ENCODE peak calls at places on chromosome 11, in ten cellular contexts. One of them, this sample, is unnamed.

GRCh38 chr11:118870396-118871343 is 13.0 kb upstream of the CXCR5 start:
- DNase-seq in HCT116: no peak
- DNase-seq in GM12865: peak
- DNase-seq in activated CD8-positive, alpha-beta T cell treated with anti-CD3 and anti-CD28 coated beads, Interleukin-2, amount 10 ng/mL, durations not matched to agents 7 days and 5 days: no peak
- DNase-seq in GM23248: peak
- DNase-seq in psoas muscle: no peak
- DNase-seq in non-pigmented ciliary epithelial cell: no peak
- DNase-seq in GM13976: peak
- DNase-seq in HTR-8/SVneo: no peak
- DNase-seq in caudate nucleus: peak
- DNase-seq in this sample: no peak

GRCh38 chr11:69075421-69076128 is 26.8 kb downstream of the TPCN2 start:
- DNase-seq in psoas muscle: peak
- DNase-seq in caudate nucleus: peak
- DNase-seq in GM12865: no peak
- DNase-seq in activated CD8-positive, alpha-beta T cell treated with anti-CD3 and anti-CD28 coated beads, Interleukin-2, amount 10 ng/mL, durations not matched to agents 7 days and 5 days: no peak
- DNase-seq in HTR-8/SVneo: no peak
- DNase-seq in HCT116: peak
- DNase-seq in GM23248: peak
- DNase-seq in GM13976: no peak
- DNase-seq in non-pigmented ciliary epithelial cell: peak
- DNase-seq in this sample: peak

GRCh38 chr11:72683782-72684200 is 9.6 kb upstream of the PDE2A start:
- DNase-seq in non-pigmented ciliary epithelial cell: no peak
- DNase-seq in HCT116: no peak
- DNase-seq in GM13976: peak
- DNase-seq in caudate nucleus: peak
- DNase-seq in activated CD8-positive, alpha-beta T cell treated with anti-CD3 and anti-CD28 coated beads, Interleukin-2, amount 10 ng/mL, durations not matched to agents 7 days and 5 days: peak
- DNase-seq in HTR-8/SVneo: peak
- DNase-seq in GM12865: peak
- DNase-seq in psoas muscle: peak
- DNase-seq in GM23248: peak
- DNase-seq in this sample: peak

GRCh38 chr11:132126973-132127900 is 756.8 kb downstream of the NTM start:
- DNase-seq in non-pigmented ciliary epithelial cell: peak
- DNase-seq in psoas muscle: peak
- DNase-seq in caudate nucleus: peak
- DNase-seq in GM23248: peak
- DNase-seq in GM12865: peak
- DNase-seq in HTR-8/SVneo: peak
- DNase-seq in GM13976: peak
- DNase-seq in HCT116: no peak
- DNase-seq in activated CD8-positive, alpha-beta T cell treated with anti-CD3 and anti-CD28 coated beads, Interleukin-2, amount 10 ng/mL, durations not matched to agents 7 days and 5 days: peak
- DNase-seq in this sample: no peak

GRCh38 chr11:1305558-1306056 is 3.8 kb downstream of the TOLLIP start:
- DNase-seq in activated CD8-positive, alpha-beta T cell treated with anti-CD3 and anti-CD28 coated beads, Interleukin-2, amount 10 ng/mL, durations not matched to agents 7 days and 5 days: peak
- DNase-seq in GM13976: no peak
- DNase-seq in caudate nucleus: no peak
- DNase-seq in GM12865: no peak
- DNase-seq in HCT116: no peak
- DNase-seq in HTR-8/SVneo: no peak
- DNase-seq in psoas muscle: no peak
- DNase-seq in non-pigmented ciliary epithelial cell: no peak
- DNase-seq in GM23248: no peak
- DNase-seq in this sample: peak

GRCh38 chr11:46951864-46952263 is 15.3 kb downstream of the CSTPP1 start:
- DNase-seq in GM12865: no peak
- DNase-seq in psoas muscle: no peak
- DNase-seq in non-pigmented ciliary epithelial cell: no peak
- DNase-seq in GM13976: no peak
- DNase-seq in HCT116: no peak
- DNase-seq in HTR-8/SVneo: no peak
- DNase-seq in activated CD8-positive, alpha-beta T cell treated with anti-CD3 and anti-CD28 coated beads, Interleukin-2, amount 10 ng/mL, durations not matched to agents 7 days and 5 days: no peak
- DNase-seq in caudate nucleus: no peak
- DNase-seq in GM23248: no peak
- DNase-seq in this sample: no peak

GRCh38 chr11:110295086-110295485 is 1.3 kb downstream of the RDX start:
- DNase-seq in GM12865: no peak
- DNase-seq in HCT116: no peak
- DNase-seq in GM23248: no peak
- DNase-seq in GM13976: no peak
- DNase-seq in HTR-8/SVneo: no peak
- DNase-seq in non-pigmented ciliary epithelial cell: no peak
- DNase-seq in caudate nucleus: no peak
- DNase-seq in psoas muscle: no peak
- DNase-seq in activated CD8-positive, alpha-beta T cell treated with anti-CD3 and anti-CD28 coated beads, Interleukin-2, amount 10 ng/mL, durations not matched to agents 7 days and 5 days: no peak
- DNase-seq in this sample: no peak

GRCh38 chr11:46112961-46113617 is 8.2 kb downstream of the PHF21A start:
- DNase-seq in GM12865: peak
- DNase-seq in psoas muscle: no peak
- DNase-seq in caudate nucleus: peak
- DNase-seq in GM13976: no peak
- DNase-seq in activated CD8-positive, alpha-beta T cell treated with anti-CD3 and anti-CD28 coated beads, Interleukin-2, amount 10 ng/mL, durations not matched to agents 7 days and 5 days: peak
- DNase-seq in HTR-8/SVneo: peak
- DNase-seq in non-pigmented ciliary epithelial cell: no peak
- DNase-seq in HCT116: peak
- DNase-seq in GM23248: peak
- DNase-seq in this sample: no peak

GRCh38 chr11:121089566-121089965 is 11.5 kb upstream of the TECTA start:
- DNase-seq in activated CD8-positive, alpha-beta T cell treated with anti-CD3 and anti-CD28 coated beads, Interleukin-2, amount 10 ng/mL, durations not matched to agents 7 days and 5 days: no peak
- DNase-seq in HCT116: no peak
- DNase-seq in non-pigmented ciliary epithelial cell: no peak
- DNase-seq in GM12865: no peak
- DNase-seq in GM13976: no peak
- DNase-seq in GM23248: no peak
- DNase-seq in HTR-8/SVneo: no peak
- DNase-seq in caudate nucleus: no peak
- DNase-seq in psoas muscle: no peak
- DNase-seq in this sample: no peak

GRCh38 chr11:79080506-79080905 is 360.3 kb downstream of the TENM4 start:
- DNase-seq in non-pigmented ciliary epithelial cell: no peak
- DNase-seq in GM12865: no peak
- DNase-seq in caudate nucleus: no peak
- DNase-seq in HTR-8/SVneo: no peak
- DNase-seq in psoas muscle: no peak
- DNase-seq in GM13976: no peak
- DNase-seq in activated CD8-positive, alpha-beta T cell treated with anti-CD3 and anti-CD28 coated beads, Interleukin-2, amount 10 ng/mL, durations not matched to agents 7 days and 5 days: no peak
- DNase-seq in GM23248: no peak
- DNase-seq in HCT116: no peak
- DNase-seq in this sample: no peak

GRCh38 chr11:102436546-102436945 is 16.0 kb downstream of the TMEM123 start:
- DNase-seq in GM12865: no peak
- DNase-seq in psoas muscle: no peak
- DNase-seq in GM13976: no peak
- DNase-seq in non-pigmented ciliary epithelial cell: no peak
- DNase-seq in HCT116: no peak
- DNase-seq in caudate nucleus: no peak
- DNase-seq in HTR-8/SVneo: no peak
- DNase-seq in activated CD8-positive, alpha-beta T cell treated with anti-CD3 and anti-CD28 coated beads, Interleukin-2, amount 10 ng/mL, durations not matched to agents 7 days and 5 days: no peak
- DNase-seq in GM23248: peak
- DNase-seq in this sample: no peak

GRCh38 chr11:93728792-93729128 is 12.5 kb downstream of the TAF1D start:
- DNase-seq in HCT116: no peak
- DNase-seq in GM12865: peak
- DNase-seq in non-pigmented ciliary epithelial cell: no peak
- DNase-seq in GM23248: no peak
- DNase-seq in GM13976: no peak
- DNase-seq in activated CD8-positive, alpha-beta T cell treated with anti-CD3 and anti-CD28 coated beads, Interleukin-2, amount 10 ng/mL, durations not matched to agents 7 days and 5 days: no peak
- DNase-seq in psoas muscle: no peak
- DNase-seq in HTR-8/SVneo: no peak
- DNase-seq in caudate nucleus: no peak
- DNase-seq in this sample: no peak

GRCh38 chr11:72673943-72674828 is at the start of gene PDE2A:
- DNase-seq in HCT116: no peak
- DNase-seq in non-pigmented ciliary epithelial cell: no peak
- DNase-seq in activated CD8-positive, alpha-beta T cell treated with anti-CD3 and anti-CD28 coated beads, Interleukin-2, amount 10 ng/mL, durations not matched to agents 7 days and 5 days: no peak
- DNase-seq in GM23248: no peak
- DNase-seq in GM13976: no peak
- DNase-seq in psoas muscle: no peak
- DNase-seq in caudate nucleus: no peak
- DNase-seq in GM12865: no peak
- DNase-seq in HTR-8/SVneo: no peak
- DNase-seq in this sample: no peak

GRCh38 chr11:104623518-104623917 is 274.7 kb downstream of the CASP12 start:
- DNase-seq in activated CD8-positive, alpha-beta T cell treated with anti-CD3 and anti-CD28 coated beads, Interleukin-2, amount 10 ng/mL, durations not matched to agents 7 days and 5 days: no peak
- DNase-seq in GM23248: peak
- DNase-seq in GM12865: no peak
- DNase-seq in HTR-8/SVneo: peak
- DNase-seq in non-pigmented ciliary epithelial cell: peak
- DNase-seq in HCT116: no peak
- DNase-seq in psoas muscle: no peak
- DNase-seq in GM13976: no peak
- DNase-seq in caudate nucleus: no peak
- DNase-seq in this sample: no peak

GRCh38 chr11:127003260-127003981 is 2.9 kb upstream of the KIRREL3 start:
- DNase-seq in activated CD8-positive, alpha-beta T cell treated with anti-CD3 and anti-CD28 coated beads, Interleukin-2, amount 10 ng/mL, durations not matched to agents 7 days and 5 days: no peak
- DNase-seq in HCT116: no peak
- DNase-seq in psoas muscle: no peak
- DNase-seq in GM13976: peak
- DNase-seq in non-pigmented ciliary epithelial cell: no peak
- DNase-seq in caudate nucleus: no peak
- DNase-seq in GM23248: peak
- DNase-seq in GM12865: peak
- DNase-seq in HTR-8/SVneo: peak
- DNase-seq in this sample: no peak

GRCh38 chr11:31817054-31817620 is 6.0 kb upstream of the PAX6 start:
- DNase-seq in caudate nucleus: no peak
- DNase-seq in GM13976: peak
- DNase-seq in HTR-8/SVneo: no peak
- DNase-seq in HCT116: no peak
- DNase-seq in activated CD8-positive, alpha-beta T cell treated with anti-CD3 and anti-CD28 coated beads, Interleukin-2, amount 10 ng/mL, durations not matched to agents 7 days and 5 days: no peak
- DNase-seq in GM23248: no peak
- DNase-seq in GM12865: no peak
- DNase-seq in psoas muscle: no peak
- DNase-seq in non-pigmented ciliary epithelial cell: no peak
- DNase-seq in this sample: no peak

GRCh38 chr11:128530119-128531091 is 57.0 kb downstream of the ETS1 start:
- DNase-seq in HTR-8/SVneo: no peak
- DNase-seq in activated CD8-positive, alpha-beta T cell treated with anti-CD3 and anti-CD28 coated beads, Interleukin-2, amount 10 ng/mL, durations not matched to agents 7 days and 5 days: no peak
- DNase-seq in GM12865: no peak
- DNase-seq in non-pigmented ciliary epithelial cell: peak
- DNase-seq in GM13976: no peak
- DNase-seq in GM23248: peak
- DNase-seq in psoas muscle: peak
- DNase-seq in HCT116: no peak
- DNase-seq in caudate nucleus: no peak
- DNase-seq in this sample: peak

GRCh38 chr11:126925321-126926093 is 75.1 kb downstream of the KIRREL3 start:
- DNase-seq in GM23248: peak
- DNase-seq in HCT116: no peak
- DNase-seq in caudate nucleus: peak
- DNase-seq in HTR-8/SVneo: no peak
- DNase-seq in GM13976: no peak
- DNase-seq in activated CD8-positive, alpha-beta T cell treated with anti-CD3 and anti-CD28 coated beads, Interleukin-2, amount 10 ng/mL, durations not matched to agents 7 days and 5 days: no peak
- DNase-seq in non-pigmented ciliary epithelial cell: no peak
- DNase-seq in psoas muscle: no peak
- DNase-seq in GM12865: no peak
- DNase-seq in this sample: no peak

GRCh38 chr11:62427630-62428233 is 8.9 kb downstream of the SCGB1A1 start:
- DNase-seq in HCT116: no peak
- DNase-seq in activated CD8-positive, alpha-beta T cell treated with anti-CD3 and anti-CD28 coated beads, Interleukin-2, amount 10 ng/mL, durations not matched to agents 7 days and 5 days: peak
- DNase-seq in GM23248: peak
- DNase-seq in non-pigmented ciliary epithelial cell: no peak
- DNase-seq in GM12865: peak
- DNase-seq in HTR-8/SVneo: no peak
- DNase-seq in caudate nucleus: no peak
- DNase-seq in GM13976: peak
- DNase-seq in psoas muscle: no peak
- DNase-seq in this sample: no peak

GRCh38 chr11:27882066-27882697 is 181.9 kb upstream of the BDNF start:
- DNase-seq in GM13976: no peak
- DNase-seq in GM12865: peak
- DNase-seq in activated CD8-positive, alpha-beta T cell treated with anti-CD3 and anti-CD28 coated beads, Interleukin-2, amount 10 ng/mL, durations not matched to agents 7 days and 5 days: no peak
- DNase-seq in HTR-8/SVneo: no peak
- DNase-seq in psoas muscle: no peak
- DNase-seq in GM23248: no peak
- DNase-seq in caudate nucleus: no peak
- DNase-seq in HCT116: peak
- DNase-seq in non-pigmented ciliary epithelial cell: no peak
- DNase-seq in this sample: no peak

GRCh38 chr11:95432714-95433503 is 201.9 kb upstream of the SESN3 start:
- DNase-seq in GM12865: no peak
- DNase-seq in GM23248: peak
- DNase-seq in non-pigmented ciliary epithelial cell: no peak
- DNase-seq in HTR-8/SVneo: no peak
- DNase-seq in caudate nucleus: no peak
- DNase-seq in psoas muscle: no peak
- DNase-seq in GM13976: no peak
- DNase-seq in activated CD8-positive, alpha-beta T cell treated with anti-CD3 and anti-CD28 coated beads, Interleukin-2, amount 10 ng/mL, durations not matched to agents 7 days and 5 days: no peak
- DNase-seq in HCT116: no peak
- DNase-seq in this sample: no peak

GRCh38 chr11:24781288-24781687 is 284.4 kb downstream of the LUZP2 start:
- DNase-seq in GM13976: no peak
- DNase-seq in caudate nucleus: no peak
- DNase-seq in activated CD8-positive, alpha-beta T cell treated with anti-CD3 and anti-CD28 coated beads, Interleukin-2, amount 10 ng/mL, durations not matched to agents 7 days and 5 days: no peak
- DNase-seq in GM23248: no peak
- DNase-seq in psoas muscle: no peak
- DNase-seq in non-pigmented ciliary epithelial cell: no peak
- DNase-seq in HTR-8/SVneo: no peak
- DNase-seq in GM12865: no peak
- DNase-seq in HCT116: no peak
- DNase-seq in this sample: no peak

GRCh38 chr11:5288108-5288911 is 13.4 kb downstream of the OR51B4 start:
- DNase-seq in psoas muscle: no peak
- DNase-seq in HCT116: no peak
- DNase-seq in non-pigmented ciliary epithelial cell: no peak
- DNase-seq in activated CD8-positive, alpha-beta T cell treated with anti-CD3 and anti-CD28 coated beads, Interleukin-2, amount 10 ng/mL, durations not matched to agents 7 days and 5 days: no peak
- DNase-seq in GM13976: no peak
- DNase-seq in GM23248: peak
- DNase-seq in GM12865: no peak
- DNase-seq in caudate nucleus: no peak
- DNase-seq in HTR-8/SVneo: no peak
- DNase-seq in this sample: peak

GRCh38 chr11:59263225-59263894 is 50.6 kb upstream of the MPEG1 start:
- DNase-seq in non-pigmented ciliary epithelial cell: no peak
- DNase-seq in caudate nucleus: no peak
- DNase-seq in GM23248: no peak
- DNase-seq in GM12865: peak
- DNase-seq in GM13976: no peak
- DNase-seq in HCT116: peak
- DNase-seq in psoas muscle: no peak
- DNase-seq in HTR-8/SVneo: no peak
- DNase-seq in activated CD8-positive, alpha-beta T cell treated with anti-CD3 and anti-CD28 coated beads, Interleukin-2, amount 10 ng/mL, durations not matched to agents 7 days and 5 days: peak
- DNase-seq in this sample: peak

GRCh38 chr11:1040428-1041148 is 4.1 kb upstream of the MUC6 start:
- DNase-seq in caudate nucleus: no peak
- DNase-seq in psoas muscle: peak
- DNase-seq in activated CD8-positive, alpha-beta T cell treated with anti-CD3 and anti-CD28 coated beads, Interleukin-2, amount 10 ng/mL, durations not matched to agents 7 days and 5 days: no peak
- DNase-seq in GM12865: no peak
- DNase-seq in GM13976: no peak
- DNase-seq in HCT116: no peak
- DNase-seq in GM23248: peak
- DNase-seq in non-pigmented ciliary epithelial cell: no peak
- DNase-seq in HTR-8/SVneo: no peak
- DNase-seq in this sample: peak

GRCh38 chr11:61682093-61682732 is 2.0 kb downstream of the DAGLA start:
- DNase-seq in caudate nucleus: no peak
- DNase-seq in GM13976: no peak
- DNase-seq in activated CD8-positive, alpha-beta T cell treated with anti-CD3 and anti-CD28 coated beads, Interleukin-2, amount 10 ng/mL, durations not matched to agents 7 days and 5 days: no peak
- DNase-seq in GM23248: no peak
- DNase-seq in GM12865: no peak
- DNase-seq in psoas muscle: peak
- DNase-seq in HTR-8/SVneo: no peak
- DNase-seq in HCT116: no peak
- DNase-seq in non-pigmented ciliary epithelial cell: no peak
- DNase-seq in this sample: peak

GRCh38 chr11:4577761-4578160 is 3.8 kb upstream of the OR52I2 start:
- DNase-seq in non-pigmented ciliary epithelial cell: no peak
- DNase-seq in activated CD8-positive, alpha-beta T cell treated with anti-CD3 and anti-CD28 coated beads, Interleukin-2, amount 10 ng/mL, durations not matched to agents 7 days and 5 days: no peak
- DNase-seq in psoas muscle: no peak
- DNase-seq in caudate nucleus: no peak
- DNase-seq in GM13976: no peak
- DNase-seq in HTR-8/SVneo: no peak
- DNase-seq in GM12865: no peak
- DNase-seq in GM23248: no peak
- DNase-seq in HCT116: no peak
- DNase-seq in this sample: no peak

GRCh38 chr11:118929496-118930151 is 3.9 kb upstream of the BCL9L start:
- DNase-seq in HTR-8/SVneo: peak
- DNase-seq in GM13976: peak
- DNase-seq in HCT116: peak
- DNase-seq in GM23248: peak
- DNase-seq in psoas muscle: peak
- DNase-seq in activated CD8-positive, alpha-beta T cell treated with anti-CD3 and anti-CD28 coated beads, Interleukin-2, amount 10 ng/mL, durations not matched to agents 7 days and 5 days: peak
- DNase-seq in caudate nucleus: peak
- DNase-seq in non-pigmented ciliary epithelial cell: no peak
- DNase-seq in GM12865: peak
- DNase-seq in this sample: peak